ENCODE peak calls at places on chromosomes 1 and 21, in four cellular contexts. C, P, Y and B are unnamed samples.

GRCh38 chr1:110067429-110067956 is 3.0 kb downstream of the ALX3 start:
- DNase-seq in C (peak), Y (no peak), P (no peak), B (no peak)

GRCh38 chr1:68481041-68481440 is 15.8 kb downstream of the DEPDC1 start:
- DNase-seq in C (no peak), Y (no peak), P (no peak), B (no peak)

GRCh38 chr1:224524679-224525078 is 90.1 kb upstream of the WDR26 start:
- DNase-seq in P (no peak), C (no peak), Y (no peak), B (no peak)

GRCh38 chr1:70156529-70157120 is 48.8 kb downstream of the LRRC40 start:
- DNase-seq in C (no peak), Y (peak), P (no peak), B (peak)

GRCh38 chr1:161531986-161532875 is 7.9 kb downstream of the HSPA6 start:
- DNase-seq in Y (peak), P (no peak), C (peak), B (peak)

GRCh38 chr21:45833437-45833836 is 148.1 kb upstream of the COL6A1 start:
- DNase-seq in P (no peak), Y (no peak), C (no peak), B (no peak)

GRCh38 chr21:31034378-31034777 is 3.9 kb downstream of the KRTAP19-8 start:
- DNase-seq in Y (no peak), P (no peak), C (no peak), B (no peak)

GRCh38 chr1:6034750-6035096 is 11.0 kb upstream of the KCNAB2 start:
- DNase-seq in P (no peak), C (no peak), Y (no peak), B (no peak)

GRCh38 chr1:217274927-217275616 is 355.8 kb downstream of the GPATCH2 start:
- DNase-seq in C (no peak), P (no peak), Y (no peak), B (no peak)

GRCh38 chr21:44085491-44086321 is 21.5 kb upstream of the PWP2 start:
- DNase-seq in C (no peak), P (no peak), Y (no peak), B (no peak)

GRCh38 chr1:4602536-4603316 is 51.7 kb upstream of the AJAP1 start:
- DNase-seq in P (no peak), C (no peak), Y (no peak), B (no peak)

GRCh38 chr1:239912471-239912870 is 179.2 kb upstream of the FMN2 start:
- DNase-seq in Y (no peak), P (no peak), C (no peak), B (no peak)

GRCh38 chr1:71641903-71642302 is 561.1 kb upstream of the ZRANB2 start:
- DNase-seq in C (no peak), P (no peak), Y (no peak), B (no peak)

GRCh38 chr1:197948926-197949899 is 32.0 kb downstream of the LHX9 start:
- DNase-seq in P (no peak), Y (no peak), C (no peak), B (no peak)

GRCh38 chr1:118136511-118136937 is 48.5 kb downstream of the SPAG17 start:
- DNase-seq in Y (no peak), C (no peak), P (peak), B (no peak)

GRCh38 chr1:6440198-6441126 is 15.9 kb downstream of the ESPN start:
- DNase-seq in P (no peak), C (peak), Y (peak), B (peak)

GRCh38 chr1:213414346-213414745 is 363.3 kb downstream of the RPS6KC1 start:
- DNase-seq in C (no peak), P (no peak), Y (no peak), B (no peak)

DNA sequence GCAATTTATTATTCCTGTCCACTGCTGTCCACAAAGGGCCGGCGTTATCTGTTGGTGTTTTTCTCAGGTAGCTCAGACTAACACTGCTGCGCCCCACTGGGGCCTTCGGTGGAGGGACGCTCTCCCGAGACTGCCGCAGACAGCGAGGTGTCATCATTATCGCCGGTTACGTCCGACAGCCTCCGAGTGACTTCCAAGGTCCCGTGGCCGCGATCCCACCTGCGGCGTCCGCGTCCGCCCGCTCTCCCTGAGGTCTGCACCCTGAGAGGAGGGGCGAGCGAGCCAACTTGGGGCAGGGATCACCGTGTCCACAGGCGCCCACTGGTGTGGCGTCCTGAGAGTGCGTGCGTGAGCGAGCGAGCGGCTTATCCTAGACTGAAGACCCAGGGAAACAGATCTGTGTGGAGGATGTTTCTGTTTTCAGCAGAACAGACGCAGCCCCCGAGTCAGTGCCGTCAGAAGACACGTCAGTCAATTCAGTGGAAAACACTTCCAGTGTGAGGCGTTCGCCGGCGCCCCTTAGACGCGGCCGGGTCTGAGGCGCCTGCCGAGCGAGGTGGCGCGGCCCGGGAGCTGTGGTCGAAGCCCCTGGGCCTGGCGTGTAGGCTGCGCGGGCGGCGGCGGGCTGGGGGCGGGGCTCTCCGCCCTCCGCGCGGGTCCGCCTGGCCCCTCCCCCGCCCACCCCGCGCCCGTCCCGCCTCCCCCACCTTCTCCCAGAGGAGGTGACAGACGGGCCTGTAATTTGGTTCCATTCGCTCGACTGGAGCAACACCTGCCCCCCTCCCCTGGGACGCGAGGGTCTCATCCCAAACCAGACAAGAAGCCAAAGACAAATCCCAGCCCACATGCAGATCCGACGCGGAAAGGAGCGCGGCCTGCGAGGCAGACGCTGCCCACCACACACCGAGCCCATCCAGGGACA is 12.6 kb downstream of the NHLH2 start:
- DNase-seq in Y (no peak), P (no peak), C (peak), B (peak)
- TF ChIP-seq EZH2 in Y (no peak), P (no peak), C (no peak), B (no peak)

GRCh38 chr1:31931241-31932225 is 6.6 kb downstream of the PTP4A2 start:
- DNase-seq in P (no peak), C (peak), Y (no peak), B (no peak)
- TF ChIP-seq JUNB in P (no peak), C (no peak), Y (no peak), B (peak)

GRCh38 chr1:63074321-63074720 is 248.0 kb upstream of the FOXD3 start:
- DNase-seq in Y (no peak), P (no peak), C (peak), B (no peak)

GRCh38 chr1:63068626-63069025 is 253.7 kb upstream of the FOXD3 start:
- DNase-seq in C (no peak), Y (no peak), P (no peak), B (no peak)

GRCh38 chr1:63069214-63069613 is 253.2 kb upstream of the FOXD3 start:
- DNase-seq in C (no peak), P (no peak), Y (no peak), B (no peak)

DNA sequence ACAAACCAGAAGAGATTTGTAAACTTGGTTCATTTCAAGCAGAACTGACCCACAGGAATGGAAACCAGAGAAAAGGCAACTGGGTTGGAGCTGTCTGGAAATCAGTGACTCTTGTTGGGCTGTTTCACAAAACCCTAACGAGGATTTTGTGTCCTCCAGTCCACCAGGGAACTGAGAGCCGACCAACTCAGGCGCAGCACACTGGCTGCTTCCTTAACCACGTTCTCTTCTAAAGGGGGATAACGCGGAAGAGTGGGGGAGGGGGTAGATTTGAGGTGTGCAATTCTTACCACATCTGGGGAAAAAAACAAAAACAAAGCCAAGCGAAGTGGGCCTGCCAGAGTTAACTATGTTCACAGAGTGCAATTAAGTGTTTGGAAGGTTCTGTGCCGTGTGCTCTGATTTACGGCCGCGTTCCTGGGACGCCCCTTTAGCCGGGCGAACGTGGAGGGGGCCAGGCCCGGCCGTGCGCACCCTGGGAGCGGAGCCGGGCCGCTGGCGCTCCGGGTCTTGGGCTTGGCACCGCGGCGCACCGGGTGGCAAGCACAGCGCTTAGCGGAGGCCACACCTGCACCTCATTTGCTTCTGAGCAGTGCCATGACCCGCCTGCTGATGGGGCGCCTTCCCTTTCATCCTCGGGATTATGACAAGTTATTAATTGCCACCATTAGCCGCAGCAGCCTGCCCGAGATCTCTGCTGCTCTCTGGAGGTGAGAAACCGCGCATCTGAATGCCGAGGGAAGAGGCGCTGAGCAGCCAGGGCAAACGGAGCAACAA is 248.6 kb upstream of the FOXD3 start:
- DNase-seq in P (no peak), C (peak), Y (no peak), B (no peak)
- TF ChIP-seq EZH2 in P (no peak), C (no peak), Y (no peak), B (no peak)

DNA sequence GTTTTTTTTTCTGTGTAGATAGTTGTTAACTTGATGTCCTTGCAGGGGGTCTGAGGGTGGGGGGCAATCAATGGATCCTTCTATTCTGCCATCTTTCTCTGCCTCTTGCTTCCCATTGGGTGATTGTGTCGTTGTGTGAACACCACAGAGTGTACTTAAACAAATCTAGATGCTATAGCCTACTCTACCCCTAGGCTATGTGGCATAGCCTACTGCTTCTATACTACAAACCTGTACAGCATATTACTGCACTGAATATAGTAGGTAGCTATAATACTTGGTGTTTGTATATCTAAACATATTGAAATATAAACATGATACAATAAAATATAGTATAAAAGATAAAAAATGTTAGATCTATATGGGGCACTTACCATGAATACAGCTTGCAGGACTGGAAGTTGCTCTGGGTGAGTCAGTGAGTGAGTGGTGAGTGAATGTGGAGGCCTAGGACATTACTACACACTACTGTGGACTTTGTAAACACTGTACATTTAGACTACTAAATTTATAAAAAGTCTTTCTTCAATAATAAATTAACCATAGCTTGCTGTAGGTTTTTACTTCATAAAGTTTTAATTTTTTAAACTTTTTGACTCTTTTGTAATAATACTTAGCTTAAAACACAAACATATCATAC is 105.4 kb downstream of the CENPF start:
- DNase-seq in C (no peak), Y (no peak), P (no peak), B (no peak)
- TF ChIP-seq JUNB in C (no peak), Y (no peak), P (no peak), B (no peak)

GRCh38 chr1:228691926-228692325 is 43.4 kb upstream of the RHOU start:
- DNase-seq in C (peak), P (no peak), Y (peak), B (peak)
- TF ChIP-seq EZH2 in C (no peak), P (no peak), Y (no peak), B (no peak)

GRCh38 chr1:156623946-156624813 is 5.0 kb downstream of the HAPLN2 start:
- DNase-seq in P (no peak), Y (no peak), C (peak), B (peak)
- TF ChIP-seq JUNB in P (no peak), Y (no peak), C (no peak), B (no peak)

GRCh38 chr21:33020558-33021100 is 5.1 kb upstream of the OLIG2 start:
- DNase-seq in Y (no peak), P (no peak), C (no peak), B (no peak)

GRCh38 chr21:33019885-33020557 is 5.7 kb upstream of the OLIG2 start:
- DNase-seq in C (peak), P (no peak), Y (no peak), B (peak)

GRCh38 chr21:33021150-33021549 is 4.6 kb upstream of the OLIG2 start:
- DNase-seq in P (no peak), C (no peak), Y (no peak), B (no peak)

GRCh38 chr21:33019516-33019884 is 6.2 kb upstream of the OLIG2 start:
- DNase-seq in P (no peak), Y (no peak), C (no peak), B (no peak)

DNA sequence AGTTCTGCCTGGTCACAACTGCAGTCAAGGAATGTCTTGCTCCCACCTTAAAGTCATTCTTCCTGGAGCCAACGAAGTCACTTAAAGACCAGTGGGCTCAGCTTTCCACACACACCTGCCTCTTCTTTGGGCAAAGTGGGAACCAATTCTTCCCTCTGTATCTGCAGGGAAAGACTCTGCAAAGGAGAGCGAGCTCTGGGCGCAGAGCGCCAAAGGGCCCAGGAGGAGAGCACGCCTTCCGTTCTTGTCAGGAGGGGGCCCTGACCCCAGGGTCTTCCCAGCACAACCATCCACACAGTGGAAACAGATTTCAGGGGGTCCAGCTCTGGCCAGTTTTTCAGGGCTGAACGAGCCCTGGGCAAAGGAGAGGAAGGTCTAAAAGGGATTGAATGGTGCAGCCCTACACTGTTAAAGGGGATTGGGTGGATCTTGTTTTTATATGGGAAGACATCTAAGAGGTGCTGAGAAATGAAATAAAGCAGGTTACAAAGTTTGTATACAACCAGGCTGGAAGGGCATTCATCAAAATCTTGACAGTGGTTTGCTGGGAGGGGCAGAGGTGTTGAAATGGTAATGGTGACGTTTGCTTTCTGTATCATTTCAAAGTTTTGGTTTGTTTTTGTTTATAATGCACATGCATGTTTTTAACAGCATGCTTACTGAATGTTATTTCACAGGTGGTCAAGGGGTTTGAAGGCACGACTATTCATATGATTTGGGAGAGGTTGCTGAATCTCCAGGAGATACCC is 6.9 kb upstream of the OLIG2 start:
- DNase-seq in Y (no peak), P (no peak), C (no peak), B (no peak)
- TF ChIP-seq EZH2 in Y (no peak), P (no peak), C (no peak), B (no peak)

DNA sequence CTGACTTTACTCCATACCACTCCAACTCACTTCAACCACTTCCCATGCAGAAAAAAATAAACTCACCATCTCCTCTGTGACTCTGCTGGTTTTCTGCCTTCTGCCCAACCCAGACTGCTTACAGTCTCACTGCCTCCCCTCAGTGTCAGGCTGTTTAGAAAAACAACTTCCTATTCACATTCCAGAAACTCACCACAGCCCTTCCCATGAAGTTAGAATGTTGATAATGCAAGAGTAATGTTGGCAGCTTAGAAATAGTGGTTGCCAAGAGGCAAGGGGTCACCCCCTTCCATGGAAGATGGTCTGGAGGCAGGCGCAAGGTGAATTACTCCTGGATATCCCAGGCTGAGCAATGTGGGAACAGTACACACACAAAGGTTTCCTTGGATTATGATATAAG is at the start of gene SELP:
- DNase-seq in Y (no peak), P (no peak), C (no peak), B (no peak)
- TF ChIP-seq JUNB in Y (no peak), P (no peak), C (no peak), B (no peak)

DNA sequence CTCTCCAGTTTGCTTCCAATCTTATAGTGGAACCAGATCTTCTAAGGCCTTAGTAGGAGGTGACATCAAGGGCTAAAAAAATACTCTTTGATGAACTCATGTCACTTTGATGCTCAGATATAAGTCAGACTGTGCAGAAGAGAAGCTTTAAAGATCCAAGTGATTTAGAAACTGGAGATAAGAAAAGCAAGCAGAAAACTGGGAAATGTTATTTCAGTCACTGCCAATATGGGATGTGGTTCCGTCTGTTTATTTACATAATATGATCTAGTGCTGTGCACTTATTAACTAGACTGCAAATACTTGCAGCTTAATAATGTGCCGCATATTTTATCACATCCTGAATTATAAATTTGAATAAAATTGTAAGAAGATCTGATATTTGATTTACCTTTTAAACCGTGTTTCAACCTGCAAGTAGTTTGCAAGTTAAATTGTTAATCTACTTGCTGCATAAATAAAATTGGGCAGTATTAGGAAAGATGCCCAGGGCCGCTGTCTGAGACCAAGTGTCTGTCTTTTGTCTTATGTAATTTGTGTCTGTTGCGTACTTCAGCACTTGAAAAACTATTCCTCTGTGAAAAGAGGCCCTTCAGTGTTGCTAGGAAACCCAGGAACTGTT is 29.6 kb downstream of the CXADR start:
- DNase-seq in C (no peak), Y (peak), P (no peak), B (no peak)
- TF ChIP-seq EZH2 in C (no peak), Y (no peak), P (no peak), B (no peak)